ENCODE peak calls at places on chromosome 9, in nine cellular contexts. I is WTC11, T is ovary, L is psoas muscle, U is foreskin fibroblast, O is left ventricle myocardium inferior, G is brain microvascular endothelial cell, P is lower leg skin, Q is foreskin keratinocyte. E is an unnamed sample.

GRCh38 chr9:79682076-79682736 is 110.4 kb downstream of the TLE4 start:
- DNase-seq in P (no peak), L (no peak), G (no peak), T (no peak), I (no peak), O (no peak), Q (no peak), U (no peak), E (no peak)

GRCh38 chr9:136119259-136120118 is 814 bp upstream of the TMEM250 start:
- DNase-seq in G (no peak), L (peak; percentile 77), P (peak; percentile 36), O (no peak), Q (no peak), U (peak; percentile 39), I (peak; percentile 55), T (peak; percentile 48), E (no peak)

GRCh38 chr9:131854334-131854733 is 114.5 kb upstream of the RAPGEF1 start:
- DNase-seq in U (no peak), P (no peak), T (no peak), Q (no peak), O (no peak), L (no peak), I (no peak), G (no peak), E (no peak)

GRCh38 chr9:76198336-76198735 is 195.9 kb downstream of the RFK start:
- DNase-seq in I (no peak), T (peak; percentile 60), P (no peak), U (peak; percentile 46), Q (no peak), L (no peak), G (no peak), O (peak; percentile 26), E (no peak)

GRCh38 chr9:113593682-113594281 is 130.3 kb downstream of the RGS3 start:
- DNase-seq in O (peak; percentile 95), P (peak; percentile 83), Q (peak; percentile 92), U (peak; percentile 99), I (peak; percentile 93), L (peak; percentile 95), T (peak; percentile 88), G (peak; percentile 99), E (peak; percentile 97)

GRCh38 chr9:6955251-6955921 is 197.6 kb downstream of the KDM4C start:
- DNase-seq in G (peak; percentile 59), U (peak; percentile 79), P (no peak), T (no peak), L (no peak), I (no peak), O (no peak), Q (no peak), E (no peak)

GRCh38 chr9:136735812-136736480 is 6.8 kb downstream of the LCN10 start:
- DNase-seq in Q (no peak), I (no peak), G (no peak), T (no peak), O (no peak), L (no peak), U (no peak), P (no peak), E (no peak)

GRCh38 chr9:18755263-18755662 is 277.7 kb downstream of the SAXO1 start:
- DNase-seq in G (no peak), L (no peak), I (no peak), Q (no peak), O (no peak), T (no peak), U (no peak), P (no peak), E (no peak)

GRCh38 chr9:99821187-99822095 is at the start of gene NR4A3:
- DNase-seq in U (peak; percentile 98), G (peak; percentile 97), I (peak; percentile 84), L (peak; percentile 96), O (peak; percentile 94), T (peak; percentile 97), Q (peak; percentile 89), P (peak; percentile 90), E (peak; percentile 93)

GRCh38 chr9:99820330-99821186 is 1.1 kb upstream of the NR4A3 start:
- DNase-seq in P (peak; percentile 74), U (peak; percentile 68), L (peak; percentile 75), Q (peak; percentile 54), G (peak; percentile 71), T (peak; percentile 84), I (no peak), O (peak; percentile 48), E (no peak)

GRCh38 chr9:99818439-99818992 is 3.2 kb upstream of the NR4A3 start:
- DNase-seq in P (no peak), O (no peak), T (no peak), Q (no peak), L (no peak), G (no peak), I (no peak), U (no peak), E (no peak)

GRCh38 chr9:99819123-99819483 is 2.6 kb upstream of the NR4A3 start:
- DNase-seq in G (no peak), I (no peak), P (no peak), T (no peak), L (no peak), O (no peak), U (no peak), Q (peak; percentile 62), E (no peak)

DNA sequence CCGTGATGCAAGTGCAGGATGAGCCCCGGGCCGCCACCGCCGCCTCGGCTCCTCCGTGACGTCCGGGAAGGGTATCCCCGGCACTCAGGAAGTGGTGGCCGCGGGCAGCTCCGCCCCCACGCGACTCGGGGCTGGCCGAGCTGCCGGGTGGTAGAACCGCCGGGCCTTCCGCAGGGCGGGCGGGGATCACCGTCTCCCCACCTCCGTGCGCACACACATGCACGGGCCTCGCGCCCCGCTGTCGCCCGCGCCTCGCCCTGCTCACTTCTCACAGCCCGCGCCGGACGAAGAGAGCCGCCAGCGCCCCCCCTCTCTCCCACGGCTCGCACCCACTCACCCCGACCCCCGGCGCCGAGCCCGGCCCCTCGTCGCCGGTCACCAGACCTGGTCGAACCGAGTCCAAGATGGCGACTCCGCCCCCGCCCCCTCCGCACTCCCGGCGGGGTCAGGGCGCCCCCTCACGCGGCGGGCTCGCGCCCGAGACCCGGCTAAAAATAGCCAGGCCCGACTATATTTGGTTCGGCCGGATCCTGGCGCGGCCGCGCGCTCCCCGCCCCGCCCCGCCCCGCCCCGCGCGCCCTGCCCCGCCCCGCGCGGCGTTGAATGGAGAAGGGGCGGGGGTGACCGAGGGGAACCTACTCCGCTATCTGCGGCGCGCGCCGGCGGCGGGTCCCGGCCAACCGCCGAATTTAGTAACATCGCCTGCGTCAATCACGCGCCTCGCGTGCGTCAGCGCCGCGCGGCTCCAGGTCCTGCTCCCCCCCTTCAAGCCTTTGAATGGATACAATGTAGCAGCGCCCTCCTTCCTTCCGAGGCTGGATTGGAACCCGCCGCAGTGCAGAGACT is 2.0 kb upstream of the NR4A3 start:
- DNase-seq in P (peak; percentile 90), O (peak; percentile 94), Q (peak; percentile 74), T (peak; percentile 96), U (peak; percentile 95), L (peak; percentile 98), I (peak; percentile 91), G (peak; percentile 95), E (peak; percentile 95)
- TF ChIP-seq CTCF in P (no peak), O (no peak), Q (peak; percentile 47), T (no peak), U (peak; percentile 14), L (no peak), I (no peak), G (peak; percentile 20), E (peak; percentile 54)

GRCh38 chr9:114925672-114926071 is 4.7 kb downstream of the TNFSF8 start:
- DNase-seq in G (no peak), T (no peak), O (no peak), Q (no peak), P (no peak), L (no peak), U (no peak), I (no peak), E (no peak)

GRCh38 chr9:114929166-114929565 is 1.2 kb downstream of the TNFSF8 start:
- DNase-seq in G (no peak), Q (no peak), L (no peak), O (no peak), I (no peak), P (no peak), U (no peak), T (no peak), E (no peak)

GRCh38 chr9:114925039-114925438 is 5.4 kb downstream of the TNFSF8 start:
- DNase-seq in Q (no peak), I (no peak), L (no peak), O (no peak), T (no peak), P (no peak), U (no peak), G (no peak), E (no peak)

GRCh38 chr9:114930063-114930812 is at the start of gene TNFSF8:
- DNase-seq in G (no peak), O (no peak), U (no peak), L (peak; percentile 53), T (no peak), Q (no peak), I (no peak), P (no peak), E (no peak)

DNA sequence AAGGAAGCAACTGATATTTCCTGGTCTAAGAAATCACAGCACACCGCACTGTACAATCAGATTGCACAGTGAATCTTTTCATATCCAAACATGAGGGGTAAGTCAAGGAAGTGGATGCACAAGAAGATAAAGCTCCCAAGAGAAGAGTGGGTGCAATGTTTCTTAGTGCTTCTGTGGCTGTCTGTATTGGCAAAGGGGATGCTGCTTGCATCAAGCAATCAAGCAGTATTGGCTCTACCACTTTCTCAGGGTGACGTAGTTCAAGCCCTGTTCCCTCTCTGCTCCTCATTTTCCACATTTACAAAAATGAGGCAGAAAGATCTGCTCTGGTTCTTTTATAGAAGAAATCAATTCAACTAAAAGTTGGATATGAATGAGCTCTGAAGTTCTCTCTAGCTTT is 2.3 kb downstream of the TNFSF8 start:
- DNase-seq in U (no peak), P (no peak), T (no peak), O (no peak), I (no peak), L (no peak), G (no peak), Q (no peak), E (no peak)
- TF ChIP-seq CTCF in U (no peak), P (no peak), T (no peak), O (no peak), I (no peak), L (no peak), G (no peak), Q (no peak), E (no peak)

GRCh38 chr9:133483611-133484010 is 4.7 kb upstream of the SLC2A6 start:
- DNase-seq in Q (no peak), L (peak; percentile 28), O (no peak), T (no peak), P (no peak), U (no peak), I (no peak), G (no peak), E (peak; percentile 72)
- TF ChIP-seq CTCF in Q (no peak), L (no peak), O (no peak), T (no peak), P (no peak), U (no peak), I (no peak), G (no peak), E (no peak)

DNA sequence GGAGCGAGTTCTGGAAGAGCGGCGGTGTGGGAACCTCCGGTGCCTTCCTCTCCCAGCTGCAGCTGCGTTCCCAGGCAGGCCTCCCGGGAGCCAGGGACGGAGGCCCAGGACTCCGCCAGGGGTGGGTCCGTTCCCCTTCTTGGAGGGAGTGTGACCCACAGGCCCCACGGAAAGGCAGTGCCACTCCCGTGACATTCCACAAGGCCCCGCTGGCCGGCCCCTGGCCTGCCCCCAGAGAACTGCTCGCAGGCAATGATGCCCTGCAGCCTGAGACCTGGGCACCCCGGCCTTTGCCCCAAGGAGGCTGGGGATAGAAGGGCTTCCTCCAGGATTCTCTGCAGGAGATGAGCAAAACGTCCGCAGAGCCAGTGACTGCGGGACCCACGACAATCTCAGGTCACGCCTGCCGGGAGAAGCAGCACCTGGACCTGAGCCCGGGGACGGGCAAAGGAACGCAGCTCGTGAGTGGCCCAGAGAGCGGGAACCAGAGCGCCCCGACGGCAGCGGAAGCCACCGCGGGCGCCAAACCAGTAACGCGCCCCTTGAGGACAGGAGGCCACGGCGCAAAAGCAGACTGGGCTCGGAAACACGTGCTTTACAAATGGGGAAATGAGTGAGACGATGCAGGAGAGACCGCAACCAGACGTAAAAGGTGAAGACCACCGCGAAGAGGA is 9.3 kb downstream of the OBP2B start:
- DNase-seq in L (peak; percentile 76), I (peak; percentile 34), P (no peak), O (peak; percentile 36), G (no peak), U (no peak), Q (no peak), T (no peak), E (no peak)
- TF ChIP-seq CTCF in L (peak; percentile 13), I (no peak), P (no peak), O (peak; percentile 29), G (no peak), U (no peak), Q (peak; percentile 46), T (no peak), E (no peak)